ENCODE peak calls at places on chromosomes 2 and 18, in seven cellular contexts. U is A549, V is body of pancreas, S is mammary epithelial cell, W is fibroblast of lung, K is IMR-90, P is tibial artery. Q is an unnamed sample. For H3K4me1, the result is how much of the 10 kb centered on the place peaks cover.

GRCh38 chr2:16425462-16426336 is 239.9 kb downstream of the CYRIA start:
- DNase-seq in U (peak), V (peak), S (peak), W (peak), K (no peak), P (no peak), Q (peak)

GRCh38 chr18:36420826-36421225 is 123.3 kb downstream of the FHOD3 start:
- DNase-seq in U (no peak), V (no peak), S (no peak), W (peak), K (no peak), P (no peak), Q (no peak)

GRCh38 chr2:715847-716573 is 38.8 kb upstream of the TMEM18 start:
- DNase-seq in U (no peak), V (no peak), S (no peak), W (no peak), K (peak), P (no peak), Q (peak)

GRCh38 chr2:64819774-64820688 is 166.3 kb upstream of the SERTAD2 start:
- DNase-seq in U (no peak), V (no peak), S (no peak), W (no peak), K (no peak), P (no peak), Q (no peak)

GRCh38 chr2:4763009-4763408 is 929.2 kb upstream of the SOX11 start:
- DNase-seq in U (no peak), V (peak), S (no peak), W (no peak), K (no peak), P (no peak), Q (peak)

GRCh38 chr2:199309973-199310372 is 147.8 kb downstream of the SATB2 start:
- DNase-seq in U (no peak), V (no peak), S (no peak), W (no peak), K (no peak), P (no peak), Q (no peak)

GRCh38 chr2:69118609-69119008 is 105.6 kb downstream of the ANTXR1 start:
- DNase-seq in U (no peak), V (no peak), S (no peak), W (peak), K (peak), P (no peak), Q (no peak)

GRCh38 chr2:12416600-12416999 is 300.1 kb upstream of the TRIB2 start:
- DNase-seq in U (no peak), V (peak), S (no peak), W (peak), K (peak), P (peak), Q (no peak)

GRCh38 chr2:88010136-88010535 is 6.2 kb downstream of the RNU2-63P start:
- DNase-seq in U (no peak), V (no peak), S (no peak), W (no peak), K (no peak), P (no peak), Q (no peak)

GRCh38 chr18:13260114-13260926 is 41.8 kb downstream of the LDLRAD4 start:
- DNase-seq in U (no peak), V (no peak), S (no peak), W (no peak), K (no peak), P (peak), Q (no peak)

GRCh38 chr2:25955869-25956535 is 26.3 kb downstream of the KIF3C start:
- DNase-seq in U (no peak), V (no peak), S (no peak), W (no peak), K (no peak), P (no peak), Q (no peak)

DNA sequence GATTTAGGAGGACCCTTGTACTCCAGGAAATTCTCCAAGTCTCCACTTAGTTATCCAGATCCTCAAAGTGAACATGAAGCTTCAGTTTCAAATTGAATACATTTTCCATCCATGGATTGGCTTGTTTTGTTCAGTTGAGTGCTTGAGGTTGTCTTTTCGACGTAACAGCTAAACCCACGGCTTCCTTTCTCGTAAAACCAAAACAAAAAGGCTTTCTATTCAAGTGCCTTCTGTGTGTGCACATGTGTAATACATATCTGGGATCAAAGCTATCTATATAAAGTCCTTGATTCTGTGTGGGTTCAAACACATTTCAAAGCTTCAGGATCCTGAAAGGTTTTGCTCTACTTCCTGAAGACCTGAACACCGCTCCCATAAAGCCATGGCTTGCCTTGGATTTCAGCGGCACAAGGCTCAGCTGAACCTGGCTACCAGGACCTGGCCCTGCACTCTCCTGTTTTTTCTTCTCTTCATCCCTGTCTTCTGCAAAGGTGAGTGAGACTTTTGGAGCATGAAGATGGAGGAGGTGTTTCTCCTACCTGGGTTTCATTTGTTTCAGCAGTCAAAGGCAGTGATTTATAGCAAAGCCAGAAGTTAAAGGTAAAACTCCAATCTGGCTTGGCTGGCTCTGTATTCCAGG is at the start of gene CTLA4:
- DNase-seq in U (no peak), V (no peak), S (no peak), W (no peak), K (no peak), P (no peak), Q (no peak)
- H3K4me1 ChIP-seq in U (under half), V (under half), S (under half), W (under half), K (under half), P (under half), Q (under half)

GRCh38 chr2:119523383-119523958 is 812 bp downstream of the SCTR start:
- DNase-seq in U (no peak), V (no peak), S (no peak), W (no peak), K (no peak), P (no peak), Q (no peak)

GRCh38 chr2:119522561-119523110 is 1.6 kb downstream of the SCTR start:
- DNase-seq in U (no peak), V (peak), S (no peak), W (no peak), K (no peak), P (no peak), Q (no peak)

GRCh38 chr2:119525574-119525973 is 1.3 kb upstream of the SCTR start:
- DNase-seq in U (no peak), V (no peak), S (no peak), W (no peak), K (no peak), P (no peak), Q (no peak)

GRCh38 chr2:119521437-119521825 is 2.9 kb downstream of the SCTR start:
- DNase-seq in U (no peak), V (no peak), S (no peak), W (no peak), K (no peak), P (no peak), Q (no peak)

GRCh38 chr2:119523959-119524694 is at the start of gene SCTR:
- DNase-seq in U (no peak), V (peak), S (no peak), W (no peak), K (no peak), P (no peak), Q (peak)
- H3K4me3 ChIP-seq in U (peak), V (no peak), S (no peak), W (no peak), K (no peak), P (no peak), Q (peak)

GRCh38 chr2:236176417-236176816 is 8.2 kb upstream of the GBX2 start:
- DNase-seq in U (peak), V (no peak), S (no peak), W (no peak), K (peak), P (no peak), Q (peak)
- TF ChIP-seq CTCF in U (peak), V (no peak), S (peak), W (peak), K (peak), P (no peak), Q (peak)

GRCh38 chr2:143150287-143150686 is 21.1 kb downstream of the ARHGAP15 start:
- DNase-seq in U (no peak), V (no peak), S (no peak), W (no peak), K (no peak), P (no peak), Q (no peak)
- H3K4me1 ChIP-seq in U (under half), V (under half), S (under half), W (under half), K (under half), P (under half), Q (under half)

GRCh38 chr2:200861617-200862016 is 2.8 kb downstream of the CLK1 start:
- DNase-seq in U (no peak), V (no peak), S (peak), W (no peak), K (no peak), P (no peak), Q (no peak)

GRCh38 chr2:200862532-200863000 is 1.9 kb downstream of the CLK1 start:
- DNase-seq in U (no peak), V (peak), S (peak), W (peak), K (peak), P (peak), Q (peak)

GRCh38 chr2:200856806-200857205 is 7.7 kb downstream of the CLK1 start:
- DNase-seq in U (no peak), V (no peak), S (no peak), W (no peak), K (no peak), P (no peak), Q (no peak)

GRCh38 chr2:200863655-200864205 is 728 bp downstream of the CLK1 start:
- DNase-seq in U (no peak), V (peak), S (peak), W (peak), K (no peak), P (no peak), Q (peak)

DNA sequence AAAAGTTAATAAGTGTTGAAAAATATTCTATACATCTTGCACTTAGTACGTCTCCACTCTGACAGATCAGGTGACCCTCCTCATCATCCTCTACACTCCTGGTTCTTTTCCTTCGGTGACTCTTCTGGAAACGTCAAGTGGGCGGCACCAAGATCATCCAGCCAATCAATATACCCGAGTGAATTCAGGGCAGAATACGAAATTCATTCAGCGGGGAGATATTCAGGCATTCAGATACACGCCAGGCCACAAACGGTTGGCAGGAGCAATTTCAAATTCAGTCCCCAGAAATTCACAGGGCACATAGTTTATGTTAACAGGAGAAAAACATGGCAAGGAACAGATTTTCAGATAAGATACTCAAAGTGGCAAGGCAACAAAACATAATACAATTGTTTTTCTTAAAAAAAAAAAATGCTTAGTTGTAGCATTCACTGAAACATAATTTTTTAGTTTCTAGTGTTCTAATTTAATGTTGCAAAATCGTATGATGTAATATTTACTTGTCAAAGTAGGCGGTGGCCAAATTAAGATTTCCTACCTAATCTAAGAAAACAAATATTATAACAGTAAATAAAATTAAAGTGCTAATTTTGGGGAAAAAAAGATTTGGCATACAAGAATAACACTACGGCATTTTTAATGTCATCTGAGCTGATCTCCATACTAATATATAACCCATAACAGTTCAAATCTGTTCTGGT is 4.2 kb downstream of the CLK1 start:
- DNase-seq in U (no peak), V (peak), S (peak), W (peak), K (no peak), P (peak), Q (no peak)
- H3K4me3 ChIP-seq in U (no peak), V (no peak), S (peak), W (peak), K (no peak), P (peak), Q (peak)

GRCh38 chr2:62940697-62941096 is 109.9 kb upstream of the OTX1 start:
- DNase-seq in U (no peak), V (no peak), S (no peak), W (no peak), K (no peak), P (no peak), Q (no peak)

GRCh38 chr2:62939735-62940491 is 110.7 kb upstream of the OTX1 start:
- DNase-seq in U (no peak), V (no peak), S (peak), W (peak), K (peak), P (no peak), Q (no peak)

GRCh38 chr2:62938126-62938525 is 112.5 kb upstream of the OTX1 start:
- DNase-seq in U (no peak), V (no peak), S (no peak), W (peak), K (peak), P (no peak), Q (no peak)

GRCh38 chr2:62944362-62944761 is 106.3 kb upstream of the OTX1 start:
- DNase-seq in U (no peak), V (no peak), S (no peak), W (no peak), K (no peak), P (no peak), Q (no peak)

GRCh38 chr2:62941413-62941812 is 109.2 kb upstream of the OTX1 start:
- DNase-seq in U (no peak), V (no peak), S (no peak), W (no peak), K (no peak), P (no peak), Q (no peak)
- TF ChIP-seq CTCF in U (no peak), V (no peak), S (no peak), W (no peak), K (no peak), P (no peak), Q (no peak)